ENCODE peak calls at places on chromosomes 16 and 17, in ten cellular contexts. N, Z, A, V, O, P, F, D, J and T are unnamed samples.

GRCh38 chr16:23354246-23354645 is 52.1 kb downstream of the SCNN1B start:
- DNase-seq in P (no peak), Z (no peak), J (no peak), V (no peak), O (no peak), A (no peak), D (no peak), F (no peak), N (no peak), T (no peak)

GRCh38 chr17:78748730-78749317 is 33.2 kb downstream of the CYTH1 start:
- DNase-seq in F (peak; percentile 26), J (peak; percentile 44), Z (peak; percentile 57), D (peak; percentile 62), A (peak; percentile 63), N (peak; percentile 80), P (no peak), O (no peak), V (no peak), T (no peak)

GRCh38 chr16:2795714-2796143 is 2.5 kb upstream of the PRSS41 start:
- DNase-seq in Z (no peak), D (no peak), A (no peak), J (no peak), O (no peak), P (no peak), V (no peak), N (peak; percentile 50), F (peak; percentile 52), T (no peak)

GRCh38 chr16:85982563-85982939 is 83.6 kb downstream of the IRF8 start:
- DNase-seq in P (no peak), O (no peak), V (peak; percentile 36), Z (no peak), D (peak; percentile 40), N (no peak), J (no peak), A (no peak), F (no peak), T (no peak)

GRCh38 chr17:66983414-66984021 is 19.0 kb downstream of the CACNG4 start:
- DNase-seq in Z (no peak), N (no peak), A (peak; percentile 53), J (no peak), V (peak; percentile 53), D (no peak), F (no peak), P (no peak), O (no peak), T (no peak)

GRCh38 chr17:55833311-55833710 is 82.5 kb downstream of the PCTP start:
- DNase-seq in F (no peak), J (no peak), A (no peak), D (no peak), O (no peak), N (peak; percentile 7), Z (no peak), P (no peak), V (no peak), T (no peak)

GRCh38 chr17:80453126-80453979 is 23.1 kb downstream of the NPTX1 start:
- DNase-seq in J (no peak), A (peak; percentile 63), F (no peak), Z (no peak), V (no peak), O (peak; percentile 30), P (no peak), D (no peak), N (peak; percentile 13), T (no peak)

GRCh38 chr17:72512649-72513556 is 392.1 kb downstream of the SOX9 start:
- DNase-seq in D (no peak), A (peak; percentile 68), N (no peak), J (no peak), O (peak; percentile 12), Z (no peak), F (no peak), V (no peak), P (no peak), T (no peak)